ENCODE peak calls at places on chromosomes 13 and 19, in seven cellular contexts. One of them, this sample, is unnamed.

GRCh38 chr19:48636859-48637448 is at the start of gene DBP:
- DNase-seq in left lung: peak; percentile 86
- DNase-seq in activated naive CD8-positive, alpha-beta T cell treated with anti-CD3 and anti-CD28 coated beads, Interleukin-2, amount 50 U/mL, for 24 hours: no peak
- DNase-seq in prostate gland: no peak
- DNase-seq in GF-D8: peak; percentile 65
- DNase-seq in left ventricle myocardium superior: peak; percentile 78
- DNase-seq in cardiac fibroblast: no peak
- DNase-seq in this sample: no peak

GRCh38 chr19:33428627-33429013 is 55.1 kb downstream of the CEBPG start:
- DNase-seq in prostate gland: no peak
- DNase-seq in activated naive CD8-positive, alpha-beta T cell treated with anti-CD3 and anti-CD28 coated beads, Interleukin-2, amount 50 U/mL, for 24 hours: no peak
- DNase-seq in left ventricle myocardium superior: peak; percentile 2
- DNase-seq in left lung: peak; percentile 27
- DNase-seq in cardiac fibroblast: no peak
- DNase-seq in GF-D8: no peak
- DNase-seq in this sample: no peak

GRCh38 chr19:35845215-35846037 is 6.9 kb downstream of the NPHS1 start:
- DNase-seq in activated naive CD8-positive, alpha-beta T cell treated with anti-CD3 and anti-CD28 coated beads, Interleukin-2, amount 50 U/mL, for 24 hours: peak; percentile 20
- DNase-seq in prostate gland: no peak
- DNase-seq in left ventricle myocardium superior: no peak
- DNase-seq in left lung: peak; percentile 81
- DNase-seq in GF-D8: no peak
- DNase-seq in cardiac fibroblast: no peak
- DNase-seq in this sample: no peak

GRCh38 chr13:66014757-66015156 is 1215.4 kb downstream of the PCDH9 start:
- DNase-seq in GF-D8: no peak
- DNase-seq in left lung: no peak
- DNase-seq in left ventricle myocardium superior: no peak
- DNase-seq in activated naive CD8-positive, alpha-beta T cell treated with anti-CD3 and anti-CD28 coated beads, Interleukin-2, amount 50 U/mL, for 24 hours: no peak
- DNase-seq in prostate gland: no peak
- DNase-seq in cardiac fibroblast: no peak
- DNase-seq in this sample: no peak

GRCh38 chr19:10093295-10094186 is 7.4 kb downstream of the SHFL start:
- DNase-seq in left lung: no peak
- DNase-seq in activated naive CD8-positive, alpha-beta T cell treated with anti-CD3 and anti-CD28 coated beads, Interleukin-2, amount 50 U/mL, for 24 hours: no peak
- DNase-seq in prostate gland: no peak
- DNase-seq in left ventricle myocardium superior: no peak
- DNase-seq in cardiac fibroblast: no peak
- DNase-seq in GF-D8: no peak
- DNase-seq in this sample: no peak

GRCh38 chr13:33932765-33933406 is 114.9 kb downstream of the RFC3 start:
- DNase-seq in GF-D8: no peak
- DNase-seq in left lung: no peak
- DNase-seq in left ventricle myocardium superior: no peak
- DNase-seq in activated naive CD8-positive, alpha-beta T cell treated with anti-CD3 and anti-CD28 coated beads, Interleukin-2, amount 50 U/mL, for 24 hours: no peak
- DNase-seq in prostate gland: no peak
- DNase-seq in cardiac fibroblast: no peak
- DNase-seq in this sample: no peak

GRCh38 chr13:46082324-46082723 is 22.5 kb downstream of the CPB2 start:
- DNase-seq in GF-D8: no peak
- DNase-seq in cardiac fibroblast: no peak
- DNase-seq in left lung: no peak
- DNase-seq in activated naive CD8-positive, alpha-beta T cell treated with anti-CD3 and anti-CD28 coated beads, Interleukin-2, amount 50 U/mL, for 24 hours: no peak
- DNase-seq in left ventricle myocardium superior: no peak
- DNase-seq in prostate gland: no peak
- DNase-seq in this sample: no peak

GRCh38 chr13:102117175-102117830 is 284.5 kb downstream of the FGF14 start:
- DNase-seq in activated naive CD8-positive, alpha-beta T cell treated with anti-CD3 and anti-CD28 coated beads, Interleukin-2, amount 50 U/mL, for 24 hours: no peak
- DNase-seq in GF-D8: no peak
- DNase-seq in left lung: no peak
- DNase-seq in prostate gland: peak; percentile 54
- DNase-seq in cardiac fibroblast: no peak
- DNase-seq in left ventricle myocardium superior: no peak
- DNase-seq in this sample: no peak

This sample was measured in GM13977.